ENCODE peak calls at places on chromosome 20, in eight cellular contexts. K is stimulated activated effector memory CD8-positive, alpha-beta T cell treated with anti-CD3 and anti-CD28 coated beads, Interleukin-12 subunit alpha, Interleukin-12 subunit beta, amount 100 ng/mL, for 72 hours; Y is endodermal cell; R is midbrain; U is NCI-H1694; M is GM23338; E is Daoy; B is activated naive CD4-positive, alpha-beta T cell treated with anti-CD3 and anti-CD28 coated beads for 36 hours. Z is an unnamed sample.

GRCh38 chr20:23235173-23236027 is 115.2 kb upstream of the NXT1 start:
- DNase-seq in K (no peak), Y (peak; percentile 91), R (peak; percentile 32), U (no peak), M (peak; percentile 80), E (peak; percentile 58), B (peak; percentile 48), Z (peak; percentile 83)

GRCh38 chr20:62856931-62857619 is 4.5 kb downstream of the TCFL5 start:
- DNase-seq in K (no peak), Y (no peak), R (no peak), U (no peak), M (no peak), E (no peak), B (no peak), Z (no peak)

GRCh38 chr20:16007164-16007563 is 566.1 kb downstream of the KIF16B start:
- DNase-seq in K (no peak), Y (no peak), R (no peak), U (no peak), M (no peak), E (no peak), B (no peak), Z (no peak)

GRCh38 chr20:50342638-50343102 is 152.0 kb downstream of the CEBPB start:
- DNase-seq in K (no peak), Y (no peak), R (no peak), U (no peak), M (no peak), E (no peak), B (no peak), Z (no peak)

GRCh38 chr20:31602779-31603441 is 2.2 kb upstream of the ID1 start:
- DNase-seq in K (peak; percentile 44), Y (peak; percentile 55), R (no peak), U (no peak), M (no peak), E (peak; percentile 94), B (peak; percentile 78), Z (no peak)

GRCh38 chr20:18042211-18042610 is 15.5 kb downstream of the OVOL2 start:
- DNase-seq in K (no peak), Y (no peak), R (no peak), U (no peak), M (peak; percentile 34), E (no peak), B (no peak), Z (no peak)

GRCh38 chr20:63007722-63008488 is 1.1 kb upstream of the BHLHE23 start:
- DNase-seq in K (no peak), Y (peak; percentile 74), R (no peak), U (no peak), M (peak; percentile 51), E (no peak), B (no peak), Z (no peak)

GRCh38 chr20:25484224-25484846 is 76.9 kb downstream of the GINS1 start:
- DNase-seq in K (no peak), Y (no peak), R (no peak), U (no peak), M (peak; percentile 33), E (no peak), B (no peak), Z (no peak)

GRCh38 chr20:57251344-57251743 is 15.1 kb downstream of the BMP7 start:
- DNase-seq in K (no peak), Y (peak; percentile 72), R (no peak), U (no peak), M (peak; percentile 32), E (peak; percentile 79), B (peak; percentile 24), Z (no peak)

GRCh38 chr20:54680872-54681297 is 205.5 kb downstream of the DOK5 start:
- DNase-seq in K (no peak), Y (peak; percentile 74), R (peak; percentile 48), U (peak; percentile 48), M (peak; percentile 73), E (peak; percentile 19), B (peak; percentile 31), Z (peak; percentile 37)

GRCh38 chr20:415820-416322 is 7.8 kb downstream of the RBCK1 start:
- DNase-seq in K (no peak), Y (no peak), R (no peak), U (no peak), M (no peak), E (no peak), B (no peak), Z (no peak)

GRCh38 chr20:12051206-12052163 is 133.8 kb downstream of the BTBD3 start:
- DNase-seq in K (no peak), Y (no peak), R (no peak), U (no peak), M (no peak), E (no peak), B (no peak), Z (no peak)